ENCODE peak calls at places on chromosomes 3 and 15, in six cellular contexts. One of them, this sample, is unnamed.
A peak's percentile ranks its signal among the peaks of the same experiment; 100 is the strongest.

GRCh38 chr3:41075958-41076357 is 123.3 kb upstream of the CTNNB1 start:
- DNase-seq in ovary: no peak
- DNase-seq in mesendoderm: peak; percentile 68
- DNase-seq in AG04450: no peak
- DNase-seq in SJSA1: no peak
- DNase-seq in Peyer's patch: no peak
- DNase-seq in this sample: no peak

GRCh38 chr3:108494862-108495531 is 15.4 kb downstream of the MYH15 start:
- DNase-seq in mesendoderm: no peak
- DNase-seq in ovary: no peak
- DNase-seq in SJSA1: no peak
- DNase-seq in Peyer's patch: no peak
- DNase-seq in AG04450: no peak
- DNase-seq in this sample: no peak

GRCh38 chr3:192943384-192943783 is 25.7 kb upstream of the MB21D2 start:
- DNase-seq in mesendoderm: no peak
- DNase-seq in Peyer's patch: no peak
- DNase-seq in AG04450: no peak
- DNase-seq in SJSA1: no peak
- DNase-seq in ovary: no peak
- DNase-seq in this sample: no peak

GRCh38 chr3:194276768-194277546 is 74.2 kb downstream of the CPN2 start:
- DNase-seq in ovary: peak; percentile 73
- DNase-seq in AG04450: no peak
- DNase-seq in Peyer's patch: no peak
- DNase-seq in SJSA1: no peak
- DNase-seq in mesendoderm: no peak
- DNase-seq in this sample: peak; percentile 63

GRCh38 chr3:194632211-194632982 is 822 bp downstream of the TMEM44 start:
- DNase-seq in AG04450: no peak
- DNase-seq in mesendoderm: no peak
- DNase-seq in ovary: no peak
- DNase-seq in SJSA1: no peak
- DNase-seq in Peyer's patch: no peak
- DNase-seq in this sample: peak; percentile 22

GRCh38 chr3:174955513-174956001 is 96.4 kb downstream of the NAALADL2 start:
- DNase-seq in SJSA1: no peak
- DNase-seq in AG04450: no peak
- DNase-seq in ovary: no peak
- DNase-seq in mesendoderm: peak; percentile 72
- DNase-seq in Peyer's patch: no peak
- DNase-seq in this sample: no peak

GRCh38 chr3:13549513-13550256 is 760 bp downstream of the FBLN2 start:
- DNase-seq in AG04450: no peak
- DNase-seq in ovary: no peak
- DNase-seq in mesendoderm: no peak
- DNase-seq in Peyer's patch: peak; percentile 20
- DNase-seq in SJSA1: no peak
- DNase-seq in this sample: peak; percentile 53

GRCh38 chr3:186786810-186787375 is 3.5 kb downstream of the EIF4A2 start:
- DNase-seq in Peyer's patch: no peak
- DNase-seq in ovary: no peak
- DNase-seq in mesendoderm: no peak
- DNase-seq in SJSA1: no peak
- DNase-seq in AG04450: no peak
- DNase-seq in this sample: no peak

GRCh38 chr3:45362768-45363167 is 25.6 kb upstream of the LARS2 start:
- DNase-seq in ovary: no peak
- DNase-seq in mesendoderm: no peak
- DNase-seq in Peyer's patch: no peak
- DNase-seq in SJSA1: no peak
- DNase-seq in AG04450: no peak
- DNase-seq in this sample: no peak

GRCh38 chr3:132209860-132210259 is 107.3 kb upstream of the ACP3 start:
- DNase-seq in mesendoderm: no peak
- DNase-seq in AG04450: no peak
- DNase-seq in Peyer's patch: no peak
- DNase-seq in SJSA1: no peak
- DNase-seq in ovary: no peak
- DNase-seq in this sample: no peak

GRCh38 chr15:28110416-28110975 is 11.4 kb upstream of the OCA2 start:
- DNase-seq in mesendoderm: no peak
- DNase-seq in Peyer's patch: no peak
- DNase-seq in SJSA1: peak; percentile 22
- DNase-seq in ovary: no peak
- DNase-seq in AG04450: no peak
- DNase-seq in this sample: peak; percentile 37

GRCh38 chr15:73346735-73347312 is 21.9 kb downstream of the HCN4 start:
- DNase-seq in AG04450: no peak
- DNase-seq in ovary: peak; percentile 36
- DNase-seq in mesendoderm: peak; percentile 74
- DNase-seq in SJSA1: no peak
- DNase-seq in Peyer's patch: no peak
- DNase-seq in this sample: peak; percentile 85

GRCh38 chr15:49876401-49877038 is 242.5 kb downstream of the ATP8B4 start:
- DNase-seq in Peyer's patch: no peak
- DNase-seq in SJSA1: no peak
- DNase-seq in mesendoderm: peak; percentile 90
- DNase-seq in ovary: no peak
- DNase-seq in AG04450: no peak
- DNase-seq in this sample: peak; percentile 24

GRCh38 chr15:24858737-24859601 is 95.8 kb upstream of the SNRPN start:
- DNase-seq in AG04450: peak; percentile 38
- DNase-seq in mesendoderm: peak; percentile 87
- DNase-seq in Peyer's patch: no peak
- DNase-seq in ovary: no peak
- DNase-seq in SJSA1: no peak
- DNase-seq in this sample: no peak

GRCh38 chr15:46618984-46619383 is 984.2 kb downstream of the SQOR start:
- DNase-seq in Peyer's patch: no peak
- DNase-seq in ovary: no peak
- DNase-seq in AG04450: no peak
- DNase-seq in SJSA1: no peak
- DNase-seq in mesendoderm: no peak
- DNase-seq in this sample: no peak

GRCh38 chr3:188712257-188712924 is 459.4 kb upstream of the TPRG1 start:
- DNase-seq in AG04450: peak; percentile 55
- DNase-seq in mesendoderm: no peak
- DNase-seq in Peyer's patch: no peak
- DNase-seq in ovary: no peak
- DNase-seq in SJSA1: no peak
- DNase-seq in this sample: no peak

GRCh38 chr15:39699531-39700110 is 83.0 kb downstream of the FSIP1 start:
- DNase-seq in SJSA1: no peak
- DNase-seq in ovary: no peak
- DNase-seq in AG04450: no peak
- DNase-seq in Peyer's patch: no peak
- DNase-seq in mesendoderm: peak; percentile 44
- DNase-seq in this sample: no peak

GRCh38 chr15:52337198-52337853 is 41.7 kb upstream of the MYO5C start:
- DNase-seq in mesendoderm: peak; percentile 57
- DNase-seq in ovary: no peak
- DNase-seq in SJSA1: peak; percentile 62
- DNase-seq in Peyer's patch: no peak
- DNase-seq in AG04450: no peak
- DNase-seq in this sample: peak; percentile 21

GRCh38 chr3:36591959-36592358 is 172.4 kb downstream of the DCLK3 start:
- DNase-seq in mesendoderm: no peak
- DNase-seq in SJSA1: no peak
- DNase-seq in AG04450: no peak
- DNase-seq in Peyer's patch: no peak
- DNase-seq in ovary: no peak
- DNase-seq in this sample: no peak

GRCh38 chr3:126886217-126886616 is 96.7 kb upstream of the PLXNA1 start:
- DNase-seq in ovary: no peak
- DNase-seq in AG04450: no peak
- DNase-seq in SJSA1: no peak
- DNase-seq in mesendoderm: no peak
- DNase-seq in Peyer's patch: no peak
- DNase-seq in this sample: no peak

GRCh38 chr15:92561754-92562153 is 93.8 kb downstream of the FAM174B start:
- DNase-seq in SJSA1: no peak
- DNase-seq in AG04450: no peak
- DNase-seq in Peyer's patch: no peak
- DNase-seq in mesendoderm: peak; percentile 73
- DNase-seq in ovary: no peak
- DNase-seq in this sample: no peak

GRCh38 chr3:58326267-58326932 is 6.3 kb upstream of the PXK start:
- DNase-seq in mesendoderm: no peak
- DNase-seq in SJSA1: no peak
- DNase-seq in AG04450: no peak
- DNase-seq in Peyer's patch: no peak
- DNase-seq in ovary: no peak
- DNase-seq in this sample: no peak

GRCh38 chr3:147413712-147414325 is 4.7 kb downstream of the ZIC1 start:
- DNase-seq in AG04450: no peak
- DNase-seq in SJSA1: no peak
- DNase-seq in ovary: no peak
- DNase-seq in mesendoderm: peak; percentile 63
- DNase-seq in Peyer's patch: no peak
- DNase-seq in this sample: peak; percentile 87

GRCh38 chr15:58595516-58596238 is 153.8 kb downstream of the ADAM10 start:
- DNase-seq in SJSA1: no peak
- DNase-seq in ovary: no peak
- DNase-seq in Peyer's patch: no peak
- DNase-seq in AG04450: no peak
- DNase-seq in mesendoderm: no peak
- DNase-seq in this sample: no peak

GRCh38 chr3:57952208-57952631 is 56.0 kb upstream of the FLNB start:
- DNase-seq in AG04450: peak; percentile 93
- DNase-seq in Peyer's patch: no peak
- DNase-seq in ovary: peak; percentile 33
- DNase-seq in SJSA1: peak; percentile 87
- DNase-seq in mesendoderm: peak; percentile 95
- DNase-seq in this sample: peak; percentile 61

GRCh38 chr3:48426401-48426909 is 3.4 kb downstream of the PLXNB1 start:
- DNase-seq in mesendoderm: no peak
- DNase-seq in ovary: no peak
- DNase-seq in AG04450: no peak
- DNase-seq in Peyer's patch: no peak
- DNase-seq in SJSA1: no peak
- DNase-seq in this sample: peak; percentile 58

GRCh38 chr3:13495351-13495813 is 15.3 kb downstream of the HDAC11 start:
- DNase-seq in ovary: peak; percentile 4
- DNase-seq in mesendoderm: no peak
- DNase-seq in AG04450: no peak
- DNase-seq in SJSA1: no peak
- DNase-seq in Peyer's patch: no peak
- DNase-seq in this sample: no peak

GRCh38 chr15:56950979-56951378 is 32.5 kb downstream of the TCF12 start:
- DNase-seq in ovary: no peak
- DNase-seq in SJSA1: no peak
- DNase-seq in Peyer's patch: no peak
- DNase-seq in mesendoderm: no peak
- DNase-seq in AG04450: no peak
- DNase-seq in this sample: no peak

GRCh38 chr3:42097166-42097946 is 6.2 kb downstream of the TRAK1 start:
- DNase-seq in ovary: no peak
- DNase-seq in mesendoderm: no peak
- DNase-seq in SJSA1: peak; percentile 48
- DNase-seq in Peyer's patch: no peak
- DNase-seq in AG04450: peak; percentile 63
- DNase-seq in this sample: no peak

GRCh38 chr3:128278761-128279593 is 125.7 kb downstream of the EEFSEC start:
- DNase-seq in mesendoderm: peak; percentile 31
- DNase-seq in Peyer's patch: no peak
- DNase-seq in SJSA1: peak; percentile 84
- DNase-seq in ovary: peak; percentile 94
- DNase-seq in AG04450: peak; percentile 75
- DNase-seq in this sample: peak; percentile 80

GRCh38 chr3:173065543-173065970 is 75.5 kb downstream of the SPATA16 start:
- DNase-seq in SJSA1: no peak
- DNase-seq in Peyer's patch: no peak
- DNase-seq in AG04450: no peak
- DNase-seq in ovary: no peak
- DNase-seq in mesendoderm: peak; percentile 23
- DNase-seq in this sample: peak; percentile 20

DNA sequence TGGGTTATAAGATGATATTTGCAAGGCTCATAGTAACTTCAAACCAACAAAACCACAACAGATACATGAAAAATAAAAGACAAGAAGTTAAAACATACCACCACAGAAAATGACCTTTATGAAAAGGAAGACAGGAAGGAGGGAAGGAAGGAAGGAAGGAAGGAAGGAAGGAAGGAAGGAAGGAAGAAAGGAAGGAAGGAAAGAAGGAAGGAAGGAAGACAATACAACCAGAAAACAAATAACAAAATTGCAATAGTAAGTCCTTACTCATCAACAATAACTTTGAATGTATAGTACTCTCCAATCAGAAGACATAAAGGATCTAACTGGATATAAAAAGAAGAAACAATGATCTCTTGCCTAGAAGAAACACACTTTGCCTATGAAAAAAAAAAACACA is 287.4 kb upstream of the DCBLD2 start:
- DNase-seq in AG04450: no peak
- DNase-seq in Peyer's patch: no peak
- DNase-seq in SJSA1: no peak
- DNase-seq in mesendoderm: no peak
- DNase-seq in ovary: no peak
- DNase-seq in this sample: no peak
- H3K4me3 ChIP-seq in AG04450: no peak overlapping the region
- H3K4me3 ChIP-seq in Peyer's patch: no peak overlapping the region
- H3K4me3 ChIP-seq in SJSA1: no peak overlapping the region
- H3K4me3 ChIP-seq in mesendoderm: no peak overlapping the region
- H3K4me3 ChIP-seq in ovary: no peak overlapping the region
- H3K4me3 ChIP-seq in this sample: no peak overlapping the region

GRCh38 chr3:72483554-72484104 is 364.6 kb downstream of the SHQ1 start:
- DNase-seq in Peyer's patch: no peak
- DNase-seq in ovary: no peak
- DNase-seq in SJSA1: no peak
- DNase-seq in AG04450: no peak
- DNase-seq in mesendoderm: no peak
- DNase-seq in this sample: no peak
- H3K4me3 ChIP-seq in Peyer's patch: no peak overlapping the region
- H3K4me3 ChIP-seq in ovary: peak overlapping the region; percentile 29
- H3K4me3 ChIP-seq in SJSA1: no peak overlapping the region
- H3K4me3 ChIP-seq in AG04450: no peak overlapping the region
- H3K4me3 ChIP-seq in mesendoderm: no peak overlapping the region
- H3K4me3 ChIP-seq in this sample: no peak overlapping the region

GRCh38 chr3:138781012-138781470 is 53.7 kb downstream of the PIK3CB start:
- DNase-seq in ovary: no peak
- DNase-seq in SJSA1: no peak
- DNase-seq in AG04450: no peak
- DNase-seq in Peyer's patch: no peak
- DNase-seq in mesendoderm: no peak
- DNase-seq in this sample: no peak
- H3K4me3 ChIP-seq in ovary: no peak overlapping the region
- H3K4me3 ChIP-seq in SJSA1: no peak overlapping the region
- H3K4me3 ChIP-seq in AG04450: no peak overlapping the region
- H3K4me3 ChIP-seq in Peyer's patch: no peak overlapping the region
- H3K4me3 ChIP-seq in mesendoderm: no peak overlapping the region
- H3K4me3 ChIP-seq in this sample: no peak overlapping the region

DNA sequence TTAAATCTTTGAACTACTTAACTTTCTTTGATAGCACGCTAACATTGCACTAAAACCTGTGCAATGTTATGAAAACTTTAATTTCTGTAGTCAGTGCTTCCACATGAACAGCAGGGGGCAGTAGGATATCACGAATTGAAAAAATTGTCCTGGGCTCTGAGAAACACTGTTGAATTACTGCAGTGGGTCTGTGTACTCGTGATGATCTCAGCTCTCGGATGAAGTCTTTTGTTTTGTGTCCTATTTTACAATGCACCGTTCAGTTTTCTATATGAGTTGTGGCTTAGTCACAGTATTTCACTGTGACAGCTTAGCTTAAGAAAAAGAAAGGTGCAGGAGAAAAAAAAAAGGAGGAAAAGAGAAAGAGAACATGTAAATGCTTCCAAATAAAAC is 141.3 kb upstream of the CCDC54 start:
- DNase-seq in ovary: no peak
- DNase-seq in AG04450: peak; percentile 74
- DNase-seq in Peyer's patch: no peak
- DNase-seq in mesendoderm: peak; percentile 81
- DNase-seq in SJSA1: peak; percentile 62
- DNase-seq in this sample: peak; percentile 64
- H3K4me3 ChIP-seq in ovary: peak overlapping the region; percentile 40
- H3K4me3 ChIP-seq in AG04450: peak overlapping the region; percentile 52
- H3K4me3 ChIP-seq in Peyer's patch: peak overlapping the region; percentile 43
- H3K4me3 ChIP-seq in mesendoderm: no peak overlapping the region
- H3K4me3 ChIP-seq in SJSA1: peak overlapping the region; percentile 41
- H3K4me3 ChIP-seq in this sample: no peak overlapping the region

This sample was measured in H7.